ENCODE peak calls at places on chromosome 19, in ten cellular contexts. One of them, this sample, is unnamed.

GRCh38 chr19:41705393-41706174 is 2.8 kb upstream of the CEACAM5 start:
- DNase-seq in GM12878: no peak
- DNase-seq in tibial nerve: no peak
- DNase-seq in A549: peak
- DNase-seq in sigmoid colon: no peak
- DNase-seq in stomach: no peak
- DNase-seq in suprapubic skin: no peak
- DNase-seq in esophagus muscularis mucosa: no peak
- DNase-seq in H1: no peak
- DNase-seq in ovary: no peak
- DNase-seq in this sample: peak

GRCh38 chr19:15452111-15453047 is 2.6 kb upstream of the WIZ start:
- DNase-seq in GM12878: no peak
- DNase-seq in tibial nerve: peak
- DNase-seq in A549: peak
- DNase-seq in sigmoid colon: peak
- DNase-seq in stomach: peak
- DNase-seq in suprapubic skin: peak
- DNase-seq in esophagus muscularis mucosa: peak
- DNase-seq in H1: peak
- DNase-seq in ovary: peak
- DNase-seq in this sample: peak

GRCh38 chr19:12000152-12000981 is 35.1 kb downstream of the ZNF433 start:
- DNase-seq in GM12878: peak
- DNase-seq in tibial nerve: no peak
- DNase-seq in A549: no peak
- DNase-seq in sigmoid colon: no peak
- DNase-seq in stomach: no peak
- DNase-seq in suprapubic skin: no peak
- DNase-seq in esophagus muscularis mucosa: no peak
- DNase-seq in H1: no peak
- DNase-seq in ovary: no peak
- DNase-seq in this sample: no peak

GRCh38 chr19:8391274-8392016 is 1.3 kb downstream of the RAB11B start:
- DNase-seq in GM12878: no peak
- DNase-seq in tibial nerve: no peak
- DNase-seq in A549: no peak
- DNase-seq in sigmoid colon: peak
- DNase-seq in stomach: peak
- DNase-seq in suprapubic skin: peak
- DNase-seq in esophagus muscularis mucosa: no peak
- DNase-seq in H1: no peak
- DNase-seq in ovary: peak
- DNase-seq in this sample: peak

GRCh38 chr19:46147791-46148288 is at the start of gene IGFL2:
- DNase-seq in GM12878: no peak
- DNase-seq in tibial nerve: no peak
- DNase-seq in A549: no peak
- DNase-seq in sigmoid colon: no peak
- DNase-seq in stomach: no peak
- DNase-seq in suprapubic skin: no peak
- DNase-seq in esophagus muscularis mucosa: peak
- DNase-seq in H1: no peak
- DNase-seq in ovary: no peak
- DNase-seq in this sample: no peak

GRCh38 chr19:39704181-39705044 is at the start of gene LGALS14:
- DNase-seq in GM12878: no peak
- DNase-seq in tibial nerve: no peak
- DNase-seq in A549: no peak
- DNase-seq in sigmoid colon: no peak
- DNase-seq in stomach: no peak
- DNase-seq in suprapubic skin: no peak
- DNase-seq in esophagus muscularis mucosa: no peak
- DNase-seq in H1: no peak
- DNase-seq in ovary: no peak
- DNase-seq in this sample: no peak

GRCh38 chr19:23764781-23765180 is 6.1 kb upstream of the ZNF681 start:
- DNase-seq in GM12878: no peak
- DNase-seq in tibial nerve: no peak
- DNase-seq in A549: no peak
- DNase-seq in sigmoid colon: no peak
- DNase-seq in stomach: no peak
- DNase-seq in suprapubic skin: no peak
- DNase-seq in esophagus muscularis mucosa: no peak
- DNase-seq in H1: no peak
- DNase-seq in ovary: no peak
- DNase-seq in this sample: no peak

GRCh38 chr19:1783874-1784273 is 28.2 kb downstream of the ATP8B3 start:
- DNase-seq in GM12878: no peak
- DNase-seq in tibial nerve: no peak
- DNase-seq in A549: no peak
- DNase-seq in sigmoid colon: no peak
- DNase-seq in stomach: no peak
- DNase-seq in suprapubic skin: no peak
- DNase-seq in esophagus muscularis mucosa: no peak
- DNase-seq in H1: no peak
- DNase-seq in ovary: no peak
- DNase-seq in this sample: no peak

GRCh38 chr19:43464089-43464775 is 1.2 kb downstream of the LYPD3 start:
- DNase-seq in GM12878: no peak
- DNase-seq in tibial nerve: peak
- DNase-seq in A549: no peak
- DNase-seq in sigmoid colon: no peak
- DNase-seq in stomach: peak
- DNase-seq in suprapubic skin: peak
- DNase-seq in esophagus muscularis mucosa: no peak
- DNase-seq in H1: no peak
- DNase-seq in ovary: peak
- DNase-seq in this sample: peak

GRCh38 chr19:7326105-7326877 is 22.4 kb upstream of the ARHGEF18 start:
- DNase-seq in GM12878: no peak
- DNase-seq in tibial nerve: peak
- DNase-seq in A549: peak
- DNase-seq in sigmoid colon: peak
- DNase-seq in stomach: no peak
- DNase-seq in suprapubic skin: peak
- DNase-seq in esophagus muscularis mucosa: no peak
- DNase-seq in H1: peak
- DNase-seq in ovary: no peak
- DNase-seq in this sample: no peak

GRCh38 chr19:28633223-28634030 is 579.5 kb downstream of the UQCRFS1 start:
- DNase-seq in GM12878: no peak
- DNase-seq in tibial nerve: no peak
- DNase-seq in A549: peak
- DNase-seq in sigmoid colon: no peak
- DNase-seq in stomach: no peak
- DNase-seq in suprapubic skin: no peak
- DNase-seq in esophagus muscularis mucosa: peak
- DNase-seq in H1: peak
- DNase-seq in ovary: no peak
- DNase-seq in this sample: no peak

GRCh38 chr19:13859361-13859880 is 17.5 kb upstream of the NANOS3 start:
- DNase-seq in GM12878: no peak
- DNase-seq in tibial nerve: no peak
- DNase-seq in A549: peak
- DNase-seq in sigmoid colon: no peak
- DNase-seq in stomach: no peak
- DNase-seq in suprapubic skin: no peak
- DNase-seq in esophagus muscularis mucosa: peak
- DNase-seq in H1: no peak
- DNase-seq in ovary: no peak
- DNase-seq in this sample: no peak

GRCh38 chr19:8261881-8262280 is 46.3 kb downstream of the CD320 start:
- DNase-seq in GM12878: no peak
- DNase-seq in tibial nerve: no peak
- DNase-seq in A549: no peak
- DNase-seq in sigmoid colon: peak
- DNase-seq in stomach: peak
- DNase-seq in suprapubic skin: peak
- DNase-seq in esophagus muscularis mucosa: no peak
- DNase-seq in H1: no peak
- DNase-seq in ovary: no peak
- DNase-seq in this sample: peak

GRCh38 chr19:5016268-5016667 is 47.4 kb downstream of the KDM4B start:
- DNase-seq in GM12878: no peak
- DNase-seq in tibial nerve: no peak
- DNase-seq in A549: no peak
- DNase-seq in sigmoid colon: no peak
- DNase-seq in stomach: no peak
- DNase-seq in suprapubic skin: no peak
- DNase-seq in esophagus muscularis mucosa: no peak
- DNase-seq in H1: no peak
- DNase-seq in ovary: no peak
- DNase-seq in this sample: no peak

DNA sequence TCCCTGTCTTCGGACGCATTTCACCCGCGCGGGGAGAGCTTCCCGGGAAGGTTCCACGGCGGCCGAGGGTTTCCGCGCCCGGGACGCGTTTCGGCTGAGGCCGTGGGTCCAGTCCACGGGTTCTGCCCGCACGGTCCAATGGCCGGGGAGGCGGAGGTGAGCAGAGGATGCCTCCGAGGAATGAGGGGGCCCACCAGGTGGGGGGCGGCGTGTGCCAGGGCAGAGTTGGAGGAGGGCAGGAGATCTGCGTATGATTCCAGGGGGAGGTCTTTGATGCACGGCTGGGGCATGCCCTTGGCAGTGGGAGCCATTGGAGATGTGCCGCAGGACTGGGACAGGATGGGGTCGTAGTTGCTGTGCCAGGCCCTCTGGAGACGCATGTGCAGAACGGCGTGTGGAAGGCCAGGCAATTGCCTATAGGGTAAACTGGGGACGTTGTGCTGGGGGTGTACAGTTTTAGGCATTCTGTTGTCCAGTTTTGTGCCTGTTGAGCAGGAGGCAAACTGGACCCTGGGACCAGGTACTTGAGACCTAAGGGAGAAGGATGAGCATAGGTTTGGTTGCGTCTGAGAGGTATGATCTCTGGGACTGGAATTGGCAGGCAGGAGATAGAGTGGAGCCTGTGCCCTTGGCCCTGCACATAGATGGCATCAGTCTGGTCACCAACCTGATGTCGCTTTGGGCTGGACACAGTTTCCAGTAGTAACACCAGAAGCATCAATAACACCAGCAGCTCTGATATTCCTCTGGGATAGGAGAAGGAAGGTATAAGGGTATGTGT is 751 bp downstream of the ZNF584 start:
- DNase-seq in GM12878: no peak
- DNase-seq in tibial nerve: no peak
- DNase-seq in A549: peak
- DNase-seq in sigmoid colon: peak
- DNase-seq in stomach: no peak
- DNase-seq in suprapubic skin: no peak
- DNase-seq in esophagus muscularis mucosa: no peak
- DNase-seq in H1: no peak
- DNase-seq in ovary: peak
- DNase-seq in this sample: no peak
- TF ChIP-seq EP300 in GM12878: no peak
- TF ChIP-seq EP300 in tibial nerve: no peak
- TF ChIP-seq EP300 in A549: no peak
- TF ChIP-seq EP300 in sigmoid colon: no peak
- TF ChIP-seq EP300 in stomach: no peak
- TF ChIP-seq EP300 in suprapubic skin: no peak
- TF ChIP-seq EP300 in esophagus muscularis mucosa: no peak
- TF ChIP-seq EP300 in H1: no peak
- TF ChIP-seq EP300 in ovary: no peak
- TF ChIP-seq EP300 in this sample: no peak

GRCh38 chr19:6230991-6231448 is 48.8 kb downstream of the MLLT1 start:
- DNase-seq in GM12878: no peak
- DNase-seq in tibial nerve: no peak
- DNase-seq in A549: no peak
- DNase-seq in sigmoid colon: no peak
- DNase-seq in stomach: no peak
- DNase-seq in suprapubic skin: peak
- DNase-seq in esophagus muscularis mucosa: no peak
- DNase-seq in H1: no peak
- DNase-seq in ovary: no peak
- DNase-seq in this sample: peak
- TF ChIP-seq EP300 in GM12878: no peak
- TF ChIP-seq EP300 in tibial nerve: no peak
- TF ChIP-seq EP300 in A549: no peak
- TF ChIP-seq EP300 in sigmoid colon: no peak
- TF ChIP-seq EP300 in stomach: no peak
- TF ChIP-seq EP300 in suprapubic skin: no peak
- TF ChIP-seq EP300 in esophagus muscularis mucosa: no peak
- TF ChIP-seq EP300 in H1: no peak
- TF ChIP-seq EP300 in ovary: no peak
- TF ChIP-seq EP300 in this sample: no peak

GRCh38 chr19:2970201-2970838 is 7.0 kb upstream of the TLE6 start:
- DNase-seq in GM12878: no peak
- DNase-seq in tibial nerve: no peak
- DNase-seq in A549: peak
- DNase-seq in sigmoid colon: no peak
- DNase-seq in stomach: no peak
- DNase-seq in suprapubic skin: no peak
- DNase-seq in esophagus muscularis mucosa: no peak
- DNase-seq in H1: no peak
- DNase-seq in ovary: no peak
- DNase-seq in this sample: no peak
- TF ChIP-seq EP300 in GM12878: no peak
- TF ChIP-seq EP300 in tibial nerve: no peak
- TF ChIP-seq EP300 in A549: no peak
- TF ChIP-seq EP300 in sigmoid colon: no peak
- TF ChIP-seq EP300 in stomach: no peak
- TF ChIP-seq EP300 in suprapubic skin: no peak
- TF ChIP-seq EP300 in esophagus muscularis mucosa: no peak
- TF ChIP-seq EP300 in H1: no peak
- TF ChIP-seq EP300 in ovary: peak
- TF ChIP-seq EP300 in this sample: peak

GRCh38 chr19:3515891-3516422 is 9.8 kb downstream of the FZR1 start:
- DNase-seq in GM12878: no peak
- DNase-seq in tibial nerve: no peak
- DNase-seq in A549: no peak
- DNase-seq in sigmoid colon: no peak
- DNase-seq in stomach: no peak
- DNase-seq in suprapubic skin: no peak
- DNase-seq in esophagus muscularis mucosa: no peak
- DNase-seq in H1: no peak
- DNase-seq in ovary: no peak
- DNase-seq in this sample: peak

GRCh38 chr19:3517638-3518037 is 11.5 kb downstream of the FZR1 start:
- DNase-seq in GM12878: no peak
- DNase-seq in tibial nerve: no peak
- DNase-seq in A549: no peak
- DNase-seq in sigmoid colon: no peak
- DNase-seq in stomach: no peak
- DNase-seq in suprapubic skin: no peak
- DNase-seq in esophagus muscularis mucosa: no peak
- DNase-seq in H1: no peak
- DNase-seq in ovary: no peak
- DNase-seq in this sample: no peak

GRCh38 chr19:3514930-3515329 is 8.8 kb downstream of the FZR1 start:
- DNase-seq in GM12878: no peak
- DNase-seq in tibial nerve: no peak
- DNase-seq in A549: no peak
- DNase-seq in sigmoid colon: no peak
- DNase-seq in stomach: no peak
- DNase-seq in suprapubic skin: no peak
- DNase-seq in esophagus muscularis mucosa: no peak
- DNase-seq in H1: no peak
- DNase-seq in ovary: no peak
- DNase-seq in this sample: peak

GRCh38 chr19:3518231-3518630 is 12.1 kb downstream of the FZR1 start:
- DNase-seq in GM12878: no peak
- DNase-seq in tibial nerve: no peak
- DNase-seq in A549: no peak
- DNase-seq in sigmoid colon: no peak
- DNase-seq in stomach: no peak
- DNase-seq in suprapubic skin: no peak
- DNase-seq in esophagus muscularis mucosa: no peak
- DNase-seq in H1: no peak
- DNase-seq in ovary: no peak
- DNase-seq in this sample: peak

GRCh38 chr19:3516675-3517207 is 10.6 kb downstream of the FZR1 start:
- DNase-seq in GM12878: peak
- DNase-seq in tibial nerve: no peak
- DNase-seq in A549: no peak
- DNase-seq in sigmoid colon: no peak
- DNase-seq in stomach: peak
- DNase-seq in suprapubic skin: no peak
- DNase-seq in esophagus muscularis mucosa: no peak
- DNase-seq in H1: no peak
- DNase-seq in ovary: peak
- DNase-seq in this sample: no peak
- TF ChIP-seq EP300 in GM12878: no peak
- TF ChIP-seq EP300 in tibial nerve: no peak
- TF ChIP-seq EP300 in A549: no peak
- TF ChIP-seq EP300 in sigmoid colon: no peak
- TF ChIP-seq EP300 in stomach: no peak
- TF ChIP-seq EP300 in suprapubic skin: no peak
- TF ChIP-seq EP300 in esophagus muscularis mucosa: no peak
- TF ChIP-seq EP300 in H1: no peak
- TF ChIP-seq EP300 in ovary: no peak
- TF ChIP-seq EP300 in this sample: no peak